ENCODE peak calls at places on chromosomes 1 and 21, in seven cellular contexts. T, F, S, M, E, I and J are unnamed samples.

GRCh38 chr1:206004821-206005220 is 1.6 kb upstream of the RAB7B start:
- DNase-seq in T (no peak), F (no peak), S (no peak), M (no peak), E (no peak), I (no peak), J (no peak)

GRCh38 chr1:241101622-241102021 is 255.4 kb downstream of the RGS7 start:
- DNase-seq in T (no peak), F (no peak), S (no peak), M (no peak), E (no peak), I (peak), J (no peak)

GRCh38 chr1:115123116-115123515 is 33.8 kb upstream of the TSPAN2 start:
- DNase-seq in T (no peak), F (no peak), S (no peak), M (no peak), E (no peak), I (no peak), J (no peak)

GRCh38 chr1:15345711-15346355 is 63.9 kb upstream of the EFHD2 start:
- DNase-seq in T (peak), F (no peak), S (no peak), M (peak), E (no peak), I (no peak), J (no peak)

GRCh38 chr1:169113613-169114119 is 7.2 kb downstream of the ATP1B1 start:
- DNase-seq in T (peak), F (no peak), S (no peak), M (no peak), E (peak), I (peak), J (no peak)

GRCh38 chr21:31282095-31282709 is 61.9 kb downstream of the TIAM1 start:
- DNase-seq in T (no peak), F (no peak), S (no peak), M (no peak), E (peak), I (peak), J (peak)

GRCh38 chr1:229197225-229197677 is 73.7 kb upstream of the RAB4A start:
- DNase-seq in T (no peak), F (no peak), S (no peak), M (no peak), E (no peak), I (no peak), J (no peak)

GRCh38 chr1:53107570-53108322 is 34.7 kb downstream of the SLC1A7 start:
- DNase-seq in T (no peak), F (no peak), S (no peak), M (no peak), E (no peak), I (peak), J (peak)

GRCh38 chr1:117320515-117320914 is 46.7 kb upstream of the MAN1A2 start:
- DNase-seq in T (no peak), F (no peak), S (no peak), M (no peak), E (no peak), I (no peak), J (no peak)

GRCh38 chr1:155193275-155193990 is 14.3 kb downstream of the THBS3 start:
- DNase-seq in T (peak), F (peak), S (peak), M (peak), E (peak), I (peak), J (peak)

GRCh38 chr1:193537266-193538003 is 351.0 kb upstream of the B3GALT2 start:
- DNase-seq in T (peak), F (no peak), S (no peak), M (peak), E (no peak), I (no peak), J (no peak)

GRCh38 chr1:119968068-119968492 is 71.8 kb upstream of the ADAM30 start:
- DNase-seq in T (peak), F (peak), S (peak), M (peak), E (peak), I (peak), J (no peak)

GRCh38 chr21:27590271-27590670 is 623.4 kb upstream of the ADAMTS5 start:
- DNase-seq in T (no peak), F (no peak), S (no peak), M (no peak), E (peak), I (peak), J (peak)

GRCh38 chr1:41319803-41320711 is 41.2 kb upstream of the FOXO6 start:
- DNase-seq in T (no peak), F (no peak), S (peak), M (no peak), E (no peak), I (no peak), J (no peak)

GRCh38 chr1:56509713-56510641 is 69.4 kb downstream of the PLPP3 start:
- DNase-seq in T (no peak), F (no peak), S (no peak), M (no peak), E (no peak), I (no peak), J (no peak)

GRCh38 chr1:117578466-117578865 is 27.4 kb upstream of the TENT5C start:
- DNase-seq in T (no peak), F (no peak), S (no peak), M (no peak), E (no peak), I (no peak), J (no peak)

GRCh38 chr1:210394281-210394798 is 65.6 kb downstream of the HHAT start:
- DNase-seq in T (peak), F (no peak), S (no peak), M (no peak), E (no peak), I (no peak), J (no peak)

GRCh38 chr1:163013826-163014600 is 55.1 kb upstream of the RGS4 start:
- DNase-seq in T (peak), F (no peak), S (no peak), M (no peak), E (no peak), I (no peak), J (no peak)

GRCh38 chr1:33727310-33727709 is 136.6 kb upstream of the HMGB4 start:
- DNase-seq in T (no peak), F (no peak), S (no peak), M (no peak), E (no peak), I (no peak), J (no peak)

GRCh38 chr1:12305377-12305776 is 75.5 kb downstream of the VPS13D start:
- DNase-seq in T (no peak), F (no peak), S (no peak), M (no peak), E (no peak), I (peak), J (no peak)

GRCh38 chr21:42038826-42039425 is 28.8 kb upstream of the ZBTB21 start:
- DNase-seq in T (no peak), F (no peak), S (peak), M (no peak), E (no peak), I (peak), J (peak)

GRCh38 chr1:162305969-162306368 is 70.7 kb downstream of the SPATA46 start:
- DNase-seq in T (no peak), F (no peak), S (peak), M (no peak), E (peak), I (peak), J (no peak)

GRCh38 chr1:4693891-4694290 is 39.5 kb downstream of the AJAP1 start:
- DNase-seq in T (no peak), F (no peak), S (no peak), M (no peak), E (no peak), I (no peak), J (no peak)

GRCh38 chr1:182783068-182783467 is 6.5 kb upstream of the NPL start:
- DNase-seq in T (peak), F (no peak), S (no peak), M (no peak), E (no peak), I (no peak), J (no peak)

GRCh38 chr1:40662864-40663263 is 2.6 kb downstream of the RIMS3 start:
- DNase-seq in T (no peak), F (no peak), S (no peak), M (peak), E (no peak), I (peak), J (no peak)

GRCh38 chr1:7886346-7886745 is 33.5 kb upstream of the UTS2 start:
- DNase-seq in T (no peak), F (no peak), S (no peak), M (no peak), E (no peak), I (no peak), J (no peak)